ENCODE peak calls at places on chromosomes 5 and 9, in ten cellular contexts. C is CD4-positive, alpha-beta T cell; T is HFF-Myc; J is BJ; U is prostate gland; F is colonic mucosa; H is bronchial epithelial cell; Q is Peyer's patch; Y is PC-3; A is glutamatergic neuron. S is an unnamed sample.

GRCh38 chr9:38079410-38080105 is 10.5 kb upstream of the SHB start:
- DNase-seq in C (no peak), T (no peak), J (no peak), U (no peak), F (no peak), H (no peak), Q (no peak), Y (no peak), A (no peak), S (no peak)

GRCh38 chr9:133534346-133535284 is at the start of gene ADAMTSL2:
- DNase-seq in C (peak; percentile 64), T (no peak), J (no peak), U (peak; percentile 26), F (peak; percentile 45), H (no peak), Q (peak; percentile 59), Y (no peak), A (peak; percentile 78), S (no peak)

GRCh38 chr9:80839821-80840670 is 849.3 kb downstream of the TLE1 start:
- DNase-seq in C (no peak), T (no peak), J (no peak), U (no peak), F (no peak), H (no peak), Q (no peak), Y (no peak), A (no peak), S (no peak)

GRCh38 chr5:149429839-149430721 is 51.0 kb upstream of the IL17B start:
- DNase-seq in C (no peak), T (no peak), J (no peak), U (no peak), F (peak; percentile 47), H (no peak), Q (no peak), Y (no peak), A (no peak), S (no peak)

GRCh38 chr9:92747459-92748232 is 17.0 kb downstream of the BICD2 start:
- DNase-seq in C (no peak), T (no peak), J (no peak), U (no peak), F (no peak), H (peak; percentile 64), Q (no peak), Y (peak; percentile 13), A (no peak), S (no peak)

GRCh38 chr9:137226338-137227056 is 805 bp upstream of the RNF224 start:
- DNase-seq in C (no peak), T (no peak), J (no peak), U (no peak), F (no peak), H (peak; percentile 76), Q (no peak), Y (peak; percentile 93), A (no peak), S (peak; percentile 63)

GRCh38 chr5:65184780-65185179 is 296.9 kb downstream of the ADAMTS6 start:
- DNase-seq in C (no peak), T (no peak), J (no peak), U (no peak), F (peak; percentile 27), H (no peak), Q (no peak), Y (no peak), A (no peak), S (no peak)

GRCh38 chr9:131954299-131954698 is 125.4 kb downstream of the MED27 start:
- DNase-seq in C (no peak), T (no peak), J (no peak), U (no peak), F (no peak), H (peak; percentile 30), Q (no peak), Y (peak; percentile 28), A (no peak), S (peak; percentile 6)

GRCh38 chr5:39224196-39224754 is 4.9 kb upstream of the FYB1 start:
- DNase-seq in C (no peak), T (no peak), J (no peak), U (no peak), F (peak; percentile 66), H (peak; percentile 96), Q (peak; percentile 51), Y (peak; percentile 92), A (peak; percentile 66), S (peak; percentile 69)

GRCh38 chr5:143014017-143014651 is 244.0 kb downstream of the ARHGAP26 start:
- DNase-seq in C (no peak), T (no peak), J (no peak), U (no peak), F (no peak), H (no peak), Q (no peak), Y (peak; percentile 31), A (peak; percentile 77), S (peak; percentile 42)

GRCh38 chr5:51582871-51583384 is 199.7 kb downstream of the ISL1 start:
- DNase-seq in C (no peak), T (no peak), J (no peak), U (no peak), F (no peak), H (no peak), Q (no peak), Y (no peak), A (no peak), S (no peak)

GRCh38 chr9:84301851-84302250 is 38.7 kb downstream of the SLC28A3 start:
- DNase-seq in C (no peak), T (no peak), J (no peak), U (no peak), F (no peak), H (peak; percentile 63), Q (no peak), Y (peak; percentile 51), A (no peak), S (no peak)

GRCh38 chr5:172110921-172111873 is 76.8 kb downstream of the STK10 start:
- DNase-seq in C (peak; percentile 73), T (no peak), J (no peak), U (no peak), F (peak; percentile 55), H (peak; percentile 49), Q (peak; percentile 62), Y (peak; percentile 39), A (peak; percentile 60), S (peak; percentile 63)

GRCh38 chr9:27529316-27530278 is at the start of gene MOB3B:
- DNase-seq in C (peak; percentile 72), T (no peak), J (no peak), U (peak; percentile 74), F (peak; percentile 93), H (peak; percentile 46), Q (peak; percentile 90), Y (peak; percentile 71), A (peak; percentile 95), S (peak; percentile 83)

GRCh38 chr9:136848393-136849037 is 694 bp upstream of the PHPT1 start:
- DNase-seq in C (no peak), T (no peak), J (no peak), U (no peak), F (peak; percentile 59), H (peak; percentile 8), Q (peak; percentile 75), Y (peak; percentile 31), A (peak; percentile 73), S (peak; percentile 44)

GRCh38 chr5:146662229-146662628 is 146.2 kb upstream of the GPR151 start:
- DNase-seq in C (no peak), T (no peak), J (no peak), U (no peak), F (no peak), H (peak; percentile 50), Q (no peak), Y (peak; percentile 74), A (no peak), S (peak; percentile 28)

DNA sequence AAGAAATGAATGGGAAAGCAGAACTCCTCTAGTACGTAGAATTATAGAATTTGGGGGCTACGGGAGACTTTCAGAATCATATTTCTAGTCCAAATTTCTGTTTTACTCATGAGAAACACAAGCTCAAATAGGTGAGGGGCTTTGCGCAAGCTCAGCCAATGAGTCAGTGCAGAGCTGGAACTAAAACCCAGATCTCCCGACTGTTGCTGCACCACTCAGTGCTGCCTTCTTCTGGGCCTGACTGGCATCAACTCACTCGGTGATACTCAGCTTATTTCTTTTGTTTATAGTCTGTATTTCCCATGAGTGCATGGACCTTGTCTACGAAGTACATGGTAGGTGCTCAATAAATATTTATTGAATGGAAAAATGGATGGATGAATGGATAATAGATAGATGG is 280.2 kb downstream of the CDK5RAP2 start:
- DNase-seq in C (no peak), T (no peak), J (no peak), U (no peak), F (no peak), H (no peak), Q (no peak), Y (no peak), A (no peak), S (no peak)
- TF ChIP-seq CTCF in C (no peak), T (peak; percentile 10), J (no peak), U (no peak), F (no peak), H (no peak), Q (no peak), Y (peak; percentile 24), A (no peak), S (no peak)

GRCh38 chr9:98555851-98556465 is 152.8 kb downstream of the GABBR2 start:
- DNase-seq in C (no peak), T (no peak), J (no peak), U (no peak), F (peak; percentile 4), H (no peak), Q (no peak), Y (no peak), A (no peak), S (no peak)
- TF ChIP-seq CTCF in C (no peak), T (no peak), J (no peak), U (no peak), F (no peak), H (no peak), Q (no peak), Y (no peak), A (no peak), S (no peak)

GRCh38 chr5:50320131-50320749 is 120.8 kb downstream of the EMB start:
- DNase-seq in C (no peak), T (no peak), J (no peak), U (no peak), F (no peak), H (peak; percentile 22), Q (no peak), Y (peak; percentile 10), A (no peak), S (no peak)
- TF ChIP-seq CTCF in C (no peak), T (no peak), J (no peak), U (no peak), F (no peak), H (peak; percentile 67), Q (no peak), Y (peak; percentile 74), A (no peak), S (peak; percentile 57)

DNA sequence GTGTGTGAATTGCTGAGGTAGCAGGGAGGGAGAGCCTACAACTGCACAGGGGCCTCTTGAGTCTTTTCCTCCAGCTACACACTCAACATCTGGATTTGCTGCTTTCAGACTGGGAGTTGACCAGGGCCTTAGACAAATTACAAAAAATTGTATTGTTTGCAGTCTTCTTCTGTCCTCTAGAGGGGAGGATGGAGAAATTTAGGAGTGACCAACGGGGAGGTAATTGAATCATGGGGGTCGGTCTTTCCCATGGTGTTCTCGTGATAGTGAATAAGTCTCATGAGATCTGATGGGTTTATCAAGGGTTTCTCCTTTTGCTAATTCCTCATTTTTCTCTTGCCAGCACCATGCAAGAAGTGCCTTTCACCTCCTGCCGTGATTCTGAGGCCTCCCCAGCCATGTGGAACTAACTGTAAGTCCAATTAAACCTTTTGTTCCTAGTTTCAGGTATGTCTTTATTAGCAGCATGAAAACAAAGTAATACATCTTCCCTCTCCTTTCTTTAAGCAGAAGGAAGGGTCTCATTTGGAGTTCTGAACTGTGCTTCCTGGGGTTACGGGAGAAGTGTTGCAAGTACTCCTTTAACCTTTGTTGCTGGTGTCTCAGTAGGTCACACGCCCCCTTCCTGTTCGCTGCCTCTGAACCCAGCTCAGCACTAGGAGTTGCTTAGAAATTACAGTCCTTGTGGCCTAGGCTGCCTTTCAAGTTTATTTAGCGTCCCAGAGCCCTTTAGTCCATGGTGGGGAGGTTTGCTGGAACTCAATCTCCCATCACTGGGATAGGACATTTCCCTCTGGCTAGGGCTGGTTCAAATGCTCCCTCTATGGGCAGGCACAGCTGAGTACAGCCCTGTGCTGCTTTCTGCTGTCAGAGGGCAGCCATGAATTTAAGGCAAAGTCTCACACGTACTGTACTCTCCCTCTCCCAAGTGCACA is 4.4 kb downstream of the IFNA8 start:
- DNase-seq in C (no peak), T (no peak), J (no peak), U (no peak), F (no peak), H (no peak), Q (no peak), Y (no peak), A (peak; percentile 20), S (no peak)
- TF ChIP-seq CTCF in C (peak; percentile 24), T (peak; percentile 29), J (peak; percentile 23), U (no peak), F (peak; percentile 25), H (peak; percentile 43), Q (no peak), Y (peak; percentile 12), A (no peak), S (peak; percentile 10)